ENCODE peak calls at places on chromosome 18, in nine cellular contexts. H is uterus; Z is transverse colon; C is Karpas-422; O is CD8-positive, alpha-beta T cell; B is CD4-positive, CD25-positive, alpha-beta regulatory T cell; P is spleen; J is tibial nerve; U is mesendoderm. S is an unnamed sample. For H3K36me3, the result is how much of the 10 kb centered on the place peaks cover.

GRCh38 chr18:46196627-46197243 is 92.5 kb downstream of the HAUS1 start:
- DNase-seq in H (no peak), Z (no peak), C (no peak), O (no peak), B (no peak), P (no peak), J (no peak), U (peak), S (no peak)

GRCh38 chr18:46212398-46212797 is 108.2 kb downstream of the HAUS1 start:
- DNase-seq in H (no peak), Z (no peak), C (no peak), O (no peak), B (no peak), P (no peak), J (no peak), U (no peak), S (no peak)

GRCh38 chr18:49026501-49027378 is 76.0 kb upstream of the SMAD7 start:
- DNase-seq in H (no peak), Z (no peak), C (no peak), O (no peak), B (no peak), P (no peak), J (no peak), U (no peak), S (peak)

GRCh38 chr18:49023281-49023937 is 72.6 kb upstream of the SMAD7 start:
- DNase-seq in H (no peak), Z (peak), C (no peak), O (no peak), B (no peak), P (peak), J (no peak), U (no peak), S (peak)

GRCh38 chr18:67574749-67575148 is 58.2 kb upstream of the DSEL start:
- DNase-seq in H (no peak), Z (no peak), C (no peak), O (no peak), B (no peak), P (no peak), J (no peak), U (no peak), S (no peak)

GRCh38 chr18:57242285-57242684 is 95.4 kb downstream of the BOD1L2 start:
- DNase-seq in H (no peak), Z (no peak), C (no peak), O (no peak), B (no peak), P (no peak), J (no peak), U (peak), S (no peak)

GRCh38 chr18:48742304-48742703 is 203.5 kb downstream of the CTIF start:
- DNase-seq in H (no peak), Z (no peak), C (no peak), O (no peak), B (no peak), P (no peak), J (no peak), U (no peak), S (no peak)

GRCh38 chr18:499351-500229 is 911 bp downstream of the COLEC12 start:
- DNase-seq in H (peak), Z (no peak), C (no peak), O (no peak), B (no peak), P (no peak), J (no peak), U (peak), S (peak)

GRCh38 chr18:23540867-23541266 is 37.6 kb downstream of the RMC1 start:
- DNase-seq in H (no peak), Z (no peak), C (no peak), O (no peak), B (no peak), P (no peak), J (no peak), U (no peak), S (no peak)

GRCh38 chr18:21740474-21740723 is 193 bp upstream of the MIB1 start:
- DNase-seq in H (no peak), Z (peak), C (peak), O (no peak), B (peak), P (peak), J (no peak), U (no peak), S (peak)

GRCh38 chr18:59986139-59986538 is 86.3 kb downstream of the PMAIP1 start:
- DNase-seq in H (no peak), Z (no peak), C (no peak), O (no peak), B (no peak), P (no peak), J (no peak), U (no peak), S (no peak)

GRCh38 chr18:24315170-24315569 is 82.5 kb downstream of the OSBPL1A start:
- DNase-seq in H (no peak), Z (no peak), C (no peak), O (no peak), B (no peak), P (no peak), J (no peak), U (no peak), S (no peak)

GRCh38 chr18:45357681-45358470 is 257.4 kb upstream of the SLC14A2 start:
- DNase-seq in H (no peak), Z (no peak), C (no peak), O (no peak), B (no peak), P (no peak), J (no peak), U (no peak), S (no peak)

GRCh38 chr18:39414009-39414700 is 1848.6 kb upstream of the CELF4 start:
- DNase-seq in H (no peak), Z (no peak), C (no peak), O (no peak), B (no peak), P (no peak), J (no peak), U (peak), S (no peak)

GRCh38 chr18:48031011-48031480 is 100.6 kb upstream of the SMAD2 start:
- DNase-seq in H (peak), Z (peak), C (peak), O (no peak), B (no peak), P (peak), J (peak), U (peak), S (peak)

GRCh38 chr18:62054929-62055498 is 131.8 kb downstream of the PIGN start:
- DNase-seq in H (no peak), Z (no peak), C (no peak), O (no peak), B (no peak), P (no peak), J (no peak), U (no peak), S (no peak)

GRCh38 chr18:75132931-75133525 is 75.9 kb downstream of the PTGR3 start:
- DNase-seq in H (no peak), Z (no peak), C (no peak), O (no peak), B (no peak), P (peak), J (no peak), U (no peak), S (no peak)

GRCh38 chr18:39825485-39825884 is 2129.5 kb upstream of the PIK3C3 start:
- DNase-seq in H (no peak), Z (no peak), C (no peak), O (no peak), B (no peak), P (no peak), J (no peak), U (no peak), S (no peak)

GRCh38 chr18:46250084-46250811 is 146.1 kb downstream of the HAUS1 start:
- DNase-seq in H (no peak), Z (peak), C (peak), O (peak), B (peak), P (no peak), J (peak), U (peak), S (no peak)

GRCh38 chr18:2617974-2618373 is 37.6 kb upstream of the SMCHD1 start:
- DNase-seq in H (no peak), Z (no peak), C (no peak), O (no peak), B (no peak), P (no peak), J (no peak), U (no peak), S (no peak)

GRCh38 chr18:44229693-44230108 is 451.0 kb upstream of the SETBP1 start:
- DNase-seq in H (peak), Z (peak), C (no peak), O (no peak), B (no peak), P (no peak), J (peak), U (no peak), S (peak)

DNA sequence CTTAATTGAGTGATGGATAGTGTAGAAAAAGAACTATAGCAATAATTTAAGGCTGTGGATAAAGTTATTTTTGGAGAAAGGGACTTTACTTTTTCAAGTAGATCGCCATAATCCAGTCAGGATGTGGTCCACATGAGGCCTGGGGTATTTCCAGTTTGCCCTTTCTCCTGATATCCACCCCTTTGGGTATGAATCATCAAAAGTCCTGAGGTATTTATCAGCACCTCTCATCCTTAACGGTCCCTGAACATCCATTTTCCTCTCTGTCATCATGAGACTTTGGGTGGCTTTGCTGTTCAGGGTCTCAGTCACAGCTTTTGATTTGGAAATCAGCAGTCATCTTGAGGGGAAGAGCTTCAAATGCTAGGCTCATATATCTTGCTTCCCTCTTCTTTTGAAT is 39.3 kb upstream of the ELAC1 start:
- DNase-seq in H (no peak), Z (no peak), C (no peak), O (no peak), B (no peak), P (no peak), J (no peak), U (no peak), S (no peak)
- H3K36me3 ChIP-seq in H (under half), Z (half or more), C (half or more), O (under half), B (half or more), P (half or more), J (under half), U (under half), S (under half)

GRCh38 chr18:4106407-4107033 is 348.6 kb downstream of the DLGAP1 start:
- DNase-seq in H (peak), Z (peak), C (peak), O (peak), B (no peak), P (no peak), J (peak), U (peak), S (no peak)
- H3K36me3 ChIP-seq in H (under half), Z (under half), C (under half), O (under half), B (under half), P (under half), J (under half), U (under half), S (under half)

GRCh38 chr18:58361212-58361611 is 267.7 kb downstream of the ALPK2 start:
- DNase-seq in H (no peak), Z (no peak), C (no peak), O (no peak), B (no peak), P (no peak), J (no peak), U (no peak), S (no peak)

GRCh38 chr18:58364867-58365533 is 263.9 kb downstream of the ALPK2 start:
- DNase-seq in H (no peak), Z (no peak), C (no peak), O (no peak), B (no peak), P (no peak), J (no peak), U (peak), S (no peak)

GRCh38 chr18:58362829-58363231 is 266.1 kb downstream of the ALPK2 start:
- DNase-seq in H (no peak), Z (no peak), C (no peak), O (no peak), B (no peak), P (no peak), J (no peak), U (no peak), S (no peak)

GRCh38 chr18:58362027-58362575 is 266.8 kb downstream of the ALPK2 start:
- DNase-seq in H (peak), Z (no peak), C (no peak), O (no peak), B (no peak), P (no peak), J (peak), U (no peak), S (no peak)

DNA sequence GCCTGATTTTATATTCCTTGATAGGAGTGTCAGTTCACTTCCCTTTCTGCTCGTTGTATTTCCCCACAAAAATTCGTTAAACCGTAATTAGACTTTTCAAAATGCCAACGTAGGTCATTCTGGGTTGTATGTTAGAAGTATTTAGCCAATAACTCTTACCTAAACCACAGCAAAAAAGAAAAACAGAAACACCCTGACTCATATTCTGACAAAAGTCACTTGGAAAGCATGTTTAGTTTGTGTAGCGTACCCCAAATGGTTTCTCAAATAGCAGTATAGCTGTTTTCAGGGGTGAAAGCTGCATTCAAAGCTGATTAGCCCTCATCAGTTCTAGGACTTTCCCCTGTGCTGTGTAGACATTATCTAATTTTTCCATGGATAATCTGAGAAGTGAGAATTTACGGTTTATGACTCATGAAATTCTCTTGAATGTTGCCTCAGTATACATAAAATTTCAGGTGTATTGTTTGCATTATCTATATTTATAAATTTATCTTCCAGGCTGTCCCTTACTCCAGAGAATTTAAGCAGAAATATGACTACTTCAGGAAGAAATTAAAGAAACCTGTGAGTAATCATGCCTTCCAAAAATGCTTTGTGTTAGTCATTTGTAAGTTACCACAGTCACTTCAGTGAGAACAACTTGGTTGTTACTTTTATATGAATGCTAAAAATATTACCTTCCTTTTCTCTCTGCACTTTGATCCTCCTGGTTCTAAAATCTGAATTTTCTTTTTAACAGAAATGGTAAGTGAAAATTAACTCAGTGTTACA is 264.9 kb downstream of the ALPK2 start:
- DNase-seq in H (no peak), Z (no peak), C (no peak), O (no peak), B (no peak), P (no peak), J (no peak), U (no peak), S (no peak)
- H3K36me3 ChIP-seq in H (under half), Z (under half), C (under half), O (under half), B (under half), P (under half), J (under half), U (under half), S (under half)

GRCh38 chr18:9115984-9116383 is 13.5 kb downstream of the NDUFV2 start:
- DNase-seq in H (no peak), Z (no peak), C (no peak), O (no peak), B (no peak), P (no peak), J (no peak), U (no peak), S (no peak)

GRCh38 chr18:9123520-9123919 is 13.1 kb upstream of the ANKRD12 start:
- DNase-seq in H (no peak), Z (no peak), C (no peak), O (no peak), B (no peak), P (no peak), J (no peak), U (no peak), S (no peak)

GRCh38 chr18:9113468-9114149 is 11.1 kb downstream of the NDUFV2 start:
- DNase-seq in H (no peak), Z (no peak), C (no peak), O (no peak), B (no peak), P (no peak), J (no peak), U (no peak), S (no peak)

GRCh38 chr18:9120796-9121195 is 15.8 kb upstream of the ANKRD12 start:
- DNase-seq in H (no peak), Z (no peak), C (no peak), O (no peak), B (no peak), P (no peak), J (no peak), U (no peak), S (no peak)

GRCh38 chr18:9117980-9118841 is 15.7 kb downstream of the NDUFV2 start:
- DNase-seq in H (no peak), Z (no peak), C (no peak), O (no peak), B (no peak), P (no peak), J (no peak), U (no peak), S (no peak)
- H3K36me3 ChIP-seq in H (under half), Z (under half), C (half or more), O (under half), B (under half), P (under half), J (under half), U (under half), S (under half)

DNA sequence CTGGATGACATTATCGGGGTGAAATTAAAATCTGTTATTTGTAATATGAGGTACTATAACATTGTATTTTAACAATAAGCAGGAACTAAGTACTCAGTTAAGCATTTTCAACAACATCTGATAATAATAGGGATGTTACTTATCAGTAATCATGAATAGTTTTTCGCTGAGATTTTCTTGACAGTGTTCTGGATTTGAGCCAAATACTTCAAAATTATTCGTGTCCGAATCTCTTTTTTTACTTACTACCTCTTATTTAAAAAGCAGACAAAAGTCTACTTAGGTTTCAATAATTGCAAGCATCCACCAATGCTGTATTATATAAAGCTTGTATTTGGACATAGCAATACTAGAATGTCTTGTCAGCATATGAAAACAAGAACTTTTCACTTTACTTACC is 6.4 kb upstream of the ANKRD12 start:
- DNase-seq in H (no peak), Z (no peak), C (peak), O (no peak), B (no peak), P (no peak), J (no peak), U (no peak), S (no peak)
- H3K36me3 ChIP-seq in H (under half), Z (half or more), C (half or more), O (under half), B (half or more), P (half or more), J (under half), U (under half), S (half or more)

DNA sequence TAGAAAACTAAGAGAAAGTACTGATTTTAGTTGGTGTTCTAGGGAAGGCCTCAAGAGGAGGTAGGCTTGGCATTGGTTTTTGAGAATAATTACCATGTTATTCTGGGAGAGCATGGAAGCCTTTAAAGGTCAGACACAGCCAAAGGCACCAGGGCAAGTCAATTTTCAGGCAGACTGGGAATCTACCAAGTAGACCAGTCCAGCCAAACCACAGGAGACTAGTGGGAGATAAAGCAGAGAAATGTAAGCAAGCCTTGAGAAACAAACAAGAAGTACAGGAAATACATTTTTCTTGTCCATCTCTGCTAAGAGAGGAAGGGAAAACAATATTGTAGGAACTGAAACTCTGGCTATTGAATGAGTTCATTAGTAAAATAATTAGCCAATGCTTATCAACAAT is 5.5 kb upstream of the CCDC68 start:
- DNase-seq in H (no peak), Z (no peak), C (no peak), O (no peak), B (no peak), P (no peak), J (no peak), U (no peak), S (no peak)
- H3K36me3 ChIP-seq in H (under half), Z (under half), C (under half), O (under half), B (under half), P (under half), J (under half), U (under half), S (under half)

GRCh38 chr18:12346240-12346565 is 30.8 kb downstream of the AFG3L2 start:
- DNase-seq in H (no peak), Z (no peak), C (no peak), O (no peak), B (no peak), P (no peak), J (no peak), U (no peak), S (no peak)

GRCh38 chr18:12347895-12348294 is 29.1 kb downstream of the AFG3L2 start:
- DNase-seq in H (no peak), Z (no peak), C (no peak), O (no peak), B (no peak), P (no peak), J (no peak), U (no peak), S (no peak)

GRCh38 chr18:12352188-12352587 is 24.8 kb downstream of the AFG3L2 start:
- DNase-seq in H (no peak), Z (no peak), C (no peak), O (no peak), B (no peak), P (no peak), J (no peak), U (no peak), S (no peak)
- H3K36me3 ChIP-seq in H (under half), Z (half or more), C (half or more), O (under half), B (half or more), P (half or more), J (under half), U (under half), S (half or more)

DNA sequence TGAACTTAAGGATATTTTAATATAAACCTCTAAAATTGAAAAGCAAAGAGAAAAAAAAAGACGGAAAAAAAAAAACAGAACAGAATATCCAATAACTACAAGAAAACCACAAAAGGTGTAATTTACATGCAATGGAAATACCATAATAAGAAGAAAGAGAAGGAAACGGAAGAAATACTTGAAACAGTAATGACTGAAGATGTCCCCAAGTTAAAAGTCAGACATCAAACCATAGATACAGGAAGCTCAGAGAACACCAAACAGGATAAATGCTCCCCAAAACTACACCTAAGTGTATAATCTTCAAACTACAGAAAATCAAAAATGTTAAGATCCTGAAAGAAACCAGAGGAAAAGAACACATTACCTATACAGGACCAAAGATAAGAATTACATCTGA is 39.2 kb downstream of the FBXO15 start:
- DNase-seq in H (no peak), Z (no peak), C (no peak), O (no peak), B (no peak), P (no peak), J (no peak), U (no peak), S (no peak)
- H3K36me3 ChIP-seq in H (under half), Z (under half), C (under half), O (under half), B (under half), P (under half), J (under half), U (under half), S (under half)